ENCODE peak calls at places on chromosome 18, in eight cellular contexts. C, W, P, S, V, R, X and T are unnamed samples.
A peak's percentile ranks its signal among the peaks of the same experiment; 100 is the strongest.

GRCh38 chr18:7885763-7886295 is 318.7 kb downstream of the PTPRM start:
- DNase-seq in C (no peak), W (no peak), P (no peak), S (no peak), V (no peak), R (no peak), X (no peak), T (no peak)

GRCh38 chr18:46950064-46950656 is 32.8 kb downstream of the KATNAL2 start:
- DNase-seq in C (no peak), W (peak; percentile 13), P (no peak), S (no peak), V (no peak), R (no peak), X (no peak), T (peak; percentile 66)

GRCh38 chr18:35808796-35809195 is 163.7 kb upstream of the RMP24 start:
- DNase-seq in C (no peak), W (no peak), P (no peak), S (no peak), V (no peak), R (no peak), X (no peak), T (no peak)

GRCh38 chr18:23422751-23423418 is 30.2 kb upstream of the RIOK3 start:
- DNase-seq in C (peak; percentile 86), W (peak; percentile 87), P (no peak), S (peak; percentile 36), V (no peak), R (peak; percentile 86), X (peak; percentile 82), T (peak; percentile 75)

GRCh38 chr18:3879836-3880120 is 429.8 kb downstream of the TGIF1 start:
- DNase-seq in C (no peak), W (no peak), P (no peak), S (no peak), V (no peak), R (no peak), X (no peak), T (no peak)

GRCh38 chr18:34659579-34660517 is 50.2 kb upstream of the DTNA start:
- DNase-seq in C (peak; percentile 87), W (no peak), P (peak; percentile 62), S (peak; percentile 73), V (no peak), R (peak; percentile 73), X (peak; percentile 87), T (peak; percentile 86)

GRCh38 chr18:60503166-60503565 is 130.6 kb upstream of the MC4R start:
- DNase-seq in C (no peak), W (no peak), P (no peak), S (no peak), V (no peak), R (no peak), X (no peak), T (no peak)

GRCh38 chr18:35904389-35905037 is 68.0 kb upstream of the RMP24 start:
- DNase-seq in C (no peak), W (no peak), P (no peak), S (no peak), V (no peak), R (no peak), X (no peak), T (no peak)

GRCh38 chr18:48161911-48162698 is 231.6 kb upstream of the SMAD2 start:
- DNase-seq in C (no peak), W (no peak), P (no peak), S (no peak), V (no peak), R (no peak), X (no peak), T (peak; percentile 21)

GRCh38 chr18:47215554-47216138 is 35.8 kb downstream of the SKOR2 start:
- DNase-seq in C (no peak), W (peak; percentile 26), P (no peak), S (no peak), V (peak; percentile 32), R (no peak), X (no peak), T (peak; percentile 55)

GRCh38 chr18:55763298-55763697 is 175.3 kb upstream of the TCF4 start:
- DNase-seq in C (no peak), W (no peak), P (no peak), S (no peak), V (no peak), R (no peak), X (no peak), T (peak; percentile 44)

GRCh38 chr18:41875094-41875780 is 79.8 kb upstream of the PIK3C3 start:
- DNase-seq in C (no peak), W (no peak), P (no peak), S (no peak), V (no peak), R (no peak), X (no peak), T (peak; percentile 18)

GRCh38 chr18:70491734-70492348 is 203.0 kb downstream of the SOCS6 start:
- DNase-seq in C (no peak), W (peak; percentile 24), P (peak; percentile 21), S (no peak), V (no peak), R (no peak), X (no peak), T (no peak)

GRCh38 chr18:215448-216010 is 52.3 kb downstream of the THOC1 start:
- DNase-seq in C (no peak), W (no peak), P (no peak), S (no peak), V (no peak), R (no peak), X (no peak), T (no peak)
- H3K36me3 ChIP-seq in C (peaks cover 93% of the 10 kb centered on the region), W (peaks cover 94% of the 10 kb centered on the region), P (no peaks in the 10 kb centered on the region), S (peaks cover 86% of the 10 kb centered on the region), V (peaks cover 91% of the 10 kb centered on the region), R (peaks cover 82% of the 10 kb centered on the region), X (peaks cover 10% of the 10 kb centered on the region), T (peaks cover 82% of the 10 kb centered on the region)

GRCh38 chr18:2587788-2588187 is 16.4 kb downstream of the NDC80 start:
- DNase-seq in C (no peak), W (no peak), P (no peak), S (no peak), V (no peak), R (no peak), X (no peak), T (no peak)
- H3K36me3 ChIP-seq in C (no peaks in the 10 kb centered on the region), W (peaks cover 95% of the 10 kb centered on the region), P (no peaks in the 10 kb centered on the region), S (no peaks in the 10 kb centered on the region), V (peaks cover 72% of the 10 kb centered on the region), R (no peaks in the 10 kb centered on the region), X (no peaks in the 10 kb centered on the region), T (peaks cover 16% of the 10 kb centered on the region)

GRCh38 chr18:8890957-8891464 is 185.7 kb downstream of the MTCL1 start:
- DNase-seq in C (no peak), W (no peak), P (no peak), S (no peak), V (peak; percentile 8), R (no peak), X (no peak), T (peak; percentile 77)
- H3K36me3 ChIP-seq in C (no peaks in the 10 kb centered on the region), W (no peaks in the 10 kb centered on the region), P (no peaks in the 10 kb centered on the region), S (no peaks in the 10 kb centered on the region), V (no peaks in the 10 kb centered on the region), R (no peaks in the 10 kb centered on the region), X (no peaks in the 10 kb centered on the region), T (no peaks in the 10 kb centered on the region)

GRCh38 chr18:58544179-58544578 is 84.7 kb downstream of the ALPK2 start:
- DNase-seq in C (no peak), W (no peak), P (no peak), S (no peak), V (no peak), R (no peak), X (no peak), T (no peak)
- H3K36me3 ChIP-seq in C (no peaks in the 10 kb centered on the region), W (no peaks in the 10 kb centered on the region), P (no peaks in the 10 kb centered on the region), S (peaks cover 5% of the 10 kb centered on the region), V (no peaks in the 10 kb centered on the region), R (no peaks in the 10 kb centered on the region), X (no peaks in the 10 kb centered on the region), T (peaks cover 55% of the 10 kb centered on the region)

GRCh38 chr18:13108330-13108729 is 110.2 kb upstream of the LDLRAD4 start:
- DNase-seq in C (no peak), W (no peak), P (no peak), S (no peak), V (no peak), R (no peak), X (no peak), T (no peak)

GRCh38 chr18:13110559-13110958 is 108.0 kb upstream of the LDLRAD4 start:
- DNase-seq in C (no peak), W (no peak), P (no peak), S (no peak), V (no peak), R (no peak), X (no peak), T (peak; percentile 23)

GRCh38 chr18:13107074-13107473 is 111.5 kb upstream of the LDLRAD4 start:
- DNase-seq in C (no peak), W (no peak), P (no peak), S (no peak), V (no peak), R (no peak), X (no peak), T (no peak)

DNA sequence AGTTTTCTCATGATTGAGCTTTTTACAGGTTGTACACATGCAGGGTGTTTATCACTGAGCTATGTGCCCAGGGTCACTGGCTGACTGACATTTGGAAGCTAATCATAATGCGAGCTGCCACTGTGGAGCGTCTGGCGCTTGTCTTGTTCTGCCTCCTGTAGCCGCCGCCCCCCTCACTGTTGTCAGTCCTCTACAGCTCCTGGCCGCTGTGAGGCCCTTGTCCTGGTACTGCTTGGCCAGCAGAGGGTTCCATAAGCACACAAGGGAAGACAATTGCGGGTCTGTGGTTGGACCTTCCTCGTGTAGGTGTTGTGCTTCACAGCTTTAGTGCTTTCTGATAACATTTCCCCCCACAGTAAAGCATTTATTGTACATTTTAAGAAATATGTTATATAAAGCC is 105.6 kb upstream of the LDLRAD4 start:
- DNase-seq in C (no peak), W (no peak), P (no peak), S (peak; percentile 82), V (no peak), R (no peak), X (no peak), T (peak; percentile 46)
- H3K36me3 ChIP-seq in C (peaks cover 67% of the 10 kb centered on the region), W (peaks cover 96% of the 10 kb centered on the region), P (no peaks in the 10 kb centered on the region), S (peaks cover 59% of the 10 kb centered on the region), V (peaks cover 48% of the 10 kb centered on the region), R (peaks cover 58% of the 10 kb centered on the region), X (no peaks in the 10 kb centered on the region), T (peaks cover 44% of the 10 kb centered on the region)

GRCh38 chr18:58947136-58947732 is 82.6 kb downstream of the ZNF532 start:
- DNase-seq in C (no peak), W (no peak), P (no peak), S (no peak), V (no peak), R (no peak), X (no peak), T (no peak)
- H3K36me3 ChIP-seq in C (peaks cover 73% of the 10 kb centered on the region), W (peaks cover 37% of the 10 kb centered on the region), P (no peaks in the 10 kb centered on the region), S (peaks cover 56% of the 10 kb centered on the region), V (peaks cover 48% of the 10 kb centered on the region), R (peaks cover 49% of the 10 kb centered on the region), X (no peaks in the 10 kb centered on the region), T (peaks cover 43% of the 10 kb centered on the region)

GRCh38 chr18:79345981-79346380 is 49.7 kb upstream of the NFATC1 start:
- DNase-seq in C (no peak), W (no peak), P (no peak), S (no peak), V (no peak), R (no peak), X (no peak), T (no peak)
- H3K36me3 ChIP-seq in C (peaks cover 87% of the 10 kb centered on the region), W (peaks cover 27% of the 10 kb centered on the region), P (no peaks in the 10 kb centered on the region), S (peaks cover 62% of the 10 kb centered on the region), V (peaks cover 12% of the 10 kb centered on the region), R (peaks cover 83% of the 10 kb centered on the region), X (peaks cover 18% of the 10 kb centered on the region), T (peaks cover 24% of the 10 kb centered on the region)

DNA sequence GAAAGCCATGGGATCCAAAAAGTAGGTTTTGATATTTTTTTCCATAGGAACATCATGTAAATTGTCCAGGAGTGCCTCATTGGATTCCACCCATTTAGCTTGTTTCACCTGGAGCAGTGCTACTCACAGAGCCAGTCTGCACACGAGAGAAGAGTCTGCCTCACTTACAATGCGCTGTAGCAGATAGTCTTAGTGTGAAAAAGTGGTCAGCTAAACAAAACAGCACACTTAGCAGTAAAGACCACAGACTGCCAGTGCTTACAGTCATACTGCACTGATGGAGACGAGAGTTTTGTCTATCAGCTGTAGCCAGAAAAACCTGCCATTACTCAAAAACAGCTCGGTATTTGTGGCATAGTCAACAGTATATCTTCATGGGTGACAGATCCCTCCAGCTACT is 113.5 kb upstream of the LDLRAD4 start:
- DNase-seq in C (no peak), W (no peak), P (no peak), S (no peak), V (no peak), R (no peak), X (no peak), T (no peak)
- H3K36me3 ChIP-seq in C (peaks cover 92% of the 10 kb centered on the region), W (peaks cover 100% of the 10 kb centered on the region), P (no peaks in the 10 kb centered on the region), S (peaks cover 90% of the 10 kb centered on the region), V (peaks cover 93% of the 10 kb centered on the region), R (peaks cover 88% of the 10 kb centered on the region), X (peaks cover 16% of the 10 kb centered on the region), T (peaks cover 72% of the 10 kb centered on the region)